ENCODE peak calls at places on chromosome 19, in eight cellular contexts. One of them, this sample, is unnamed.

GRCh38 chr19:11013771-11014170 is 52.9 kb downstream of the SMARCA4 start:
- DNase-seq in NCI-H69: no peak
- DNase-seq in stimulated activated naive CD8-positive, alpha-beta T cell treated with anti-CD3 and anti-CD28 coated beads, Interleukin-15, Interleukin-2, amounts not matched to agents 100 U/mL and 50 U/mL, for 24 hours: no peak
- DNase-seq in HCT116: no peak
- DNase-seq in HS-5: no peak
- DNase-seq in MV-4-11: no peak
- DNase-seq in DMS153: no peak
- DNase-seq in neural progenitor cell: no peak
- DNase-seq in this sample: no peak

GRCh38 chr19:6738726-6739389 is 622 bp upstream of the TRIP10 start:
- DNase-seq in NCI-H69: no peak
- DNase-seq in stimulated activated naive CD8-positive, alpha-beta T cell treated with anti-CD3 and anti-CD28 coated beads, Interleukin-15, Interleukin-2, amounts not matched to agents 100 U/mL and 50 U/mL, for 24 hours: peak
- DNase-seq in HCT116: no peak
- DNase-seq in HS-5: no peak
- DNase-seq in MV-4-11: no peak
- DNase-seq in DMS153: no peak
- DNase-seq in neural progenitor cell: peak
- DNase-seq in this sample: no peak

GRCh38 chr19:16457195-16457953 is 14.4 kb downstream of the EPS15L1 start:
- DNase-seq in NCI-H69: peak
- DNase-seq in stimulated activated naive CD8-positive, alpha-beta T cell treated with anti-CD3 and anti-CD28 coated beads, Interleukin-15, Interleukin-2, amounts not matched to agents 100 U/mL and 50 U/mL, for 24 hours: no peak
- DNase-seq in HCT116: no peak
- DNase-seq in HS-5: no peak
- DNase-seq in MV-4-11: no peak
- DNase-seq in DMS153: no peak
- DNase-seq in neural progenitor cell: peak
- DNase-seq in this sample: no peak

GRCh38 chr19:15452111-15453047 is 2.6 kb upstream of the WIZ start:
- DNase-seq in NCI-H69: peak
- DNase-seq in stimulated activated naive CD8-positive, alpha-beta T cell treated with anti-CD3 and anti-CD28 coated beads, Interleukin-15, Interleukin-2, amounts not matched to agents 100 U/mL and 50 U/mL, for 24 hours: peak
- DNase-seq in HCT116: peak
- DNase-seq in HS-5: no peak
- DNase-seq in MV-4-11: no peak
- DNase-seq in DMS153: peak
- DNase-seq in neural progenitor cell: peak
- DNase-seq in this sample: peak

GRCh38 chr19:55034751-55035150 is 3.3 kb downstream of the GP6 start:
- DNase-seq in NCI-H69: no peak
- DNase-seq in stimulated activated naive CD8-positive, alpha-beta T cell treated with anti-CD3 and anti-CD28 coated beads, Interleukin-15, Interleukin-2, amounts not matched to agents 100 U/mL and 50 U/mL, for 24 hours: no peak
- DNase-seq in HCT116: no peak
- DNase-seq in HS-5: no peak
- DNase-seq in MV-4-11: no peak
- DNase-seq in DMS153: no peak
- DNase-seq in neural progenitor cell: no peak
- DNase-seq in this sample: no peak

GRCh38 chr19:2986951-2987491 is 9.7 kb downstream of the TLE6 start:
- DNase-seq in NCI-H69: peak
- DNase-seq in stimulated activated naive CD8-positive, alpha-beta T cell treated with anti-CD3 and anti-CD28 coated beads, Interleukin-15, Interleukin-2, amounts not matched to agents 100 U/mL and 50 U/mL, for 24 hours: no peak
- DNase-seq in HCT116: no peak
- DNase-seq in HS-5: no peak
- DNase-seq in MV-4-11: no peak
- DNase-seq in DMS153: no peak
- DNase-seq in neural progenitor cell: peak
- DNase-seq in this sample: no peak

GRCh38 chr19:47309038-47309437 is 623 bp upstream of the C5AR1 start:
- DNase-seq in NCI-H69: no peak
- DNase-seq in stimulated activated naive CD8-positive, alpha-beta T cell treated with anti-CD3 and anti-CD28 coated beads, Interleukin-15, Interleukin-2, amounts not matched to agents 100 U/mL and 50 U/mL, for 24 hours: no peak
- DNase-seq in HCT116: no peak
- DNase-seq in HS-5: no peak
- DNase-seq in MV-4-11: no peak
- DNase-seq in DMS153: no peak
- DNase-seq in neural progenitor cell: no peak
- DNase-seq in this sample: no peak

GRCh38 chr19:13796301-13797057 is 1.2 kb downstream of the ZSWIM4 start:
- DNase-seq in NCI-H69: peak
- DNase-seq in stimulated activated naive CD8-positive, alpha-beta T cell treated with anti-CD3 and anti-CD28 coated beads, Interleukin-15, Interleukin-2, amounts not matched to agents 100 U/mL and 50 U/mL, for 24 hours: no peak
- DNase-seq in HCT116: peak
- DNase-seq in HS-5: peak
- DNase-seq in MV-4-11: peak
- DNase-seq in DMS153: no peak
- DNase-seq in neural progenitor cell: peak
- DNase-seq in this sample: no peak